ENCODE peak calls at places on chromosomes 11 and 22, in four cellular contexts. J is GM12878, Z is K562, F is HepG2. L is an unnamed sample.

GRCh38 chr11:99020324-99021225 is at the start of gene CNTN5:
- DNase-seq in J (no peak), F (peak; percentile 22), Z (peak; percentile 6), L (peak; percentile 72)

GRCh38 chr11:95092549-95093324 is 3.1 kb downstream of the ENDOD1 start:
- DNase-seq in F (peak; percentile 85), J (no peak), Z (peak; percentile 38), L (no peak)

GRCh38 chr11:65586676-65587075 is 8.9 kb downstream of the KCNK7 start:
- DNase-seq in Z (no peak), J (no peak), F (no peak), L (no peak)

GRCh38 chr11:111515591-111515990 is 1.0 kb downstream of the HOATZ start:
- DNase-seq in Z (no peak), J (no peak), F (no peak), L (no peak)

GRCh38 chr22:46813816-46814597 is 51.6 kb downstream of the TBC1D22A start:
- DNase-seq in F (no peak), Z (no peak), J (no peak), L (no peak)

GRCh38 chr11:132343445-132343844 is 973.0 kb downstream of the NTM start:
- DNase-seq in Z (no peak), J (no peak), F (no peak), L (no peak)

GRCh38 chr11:109696191-109696897 is 274.4 kb downstream of the C11orf87 start:
- DNase-seq in Z (no peak), J (no peak), F (no peak), L (no peak)

GRCh38 chr22:42683599-42684283 is 34.5 kb upstream of the CYB5R3 start:
- DNase-seq in Z (no peak), F (no peak), J (no peak), L (no peak)

GRCh38 chr22:25546751-25547150 is 17.7 kb upstream of the GRK3 start:
- DNase-seq in Z (no peak), J (no peak), F (no peak), L (no peak)

GRCh38 chr22:22877523-22878210 is 9.9 kb upstream of the IGLL5 start:
- DNase-seq in Z (peak; percentile 58), F (peak; percentile 46), J (no peak), L (no peak)

GRCh38 chr11:16925495-16926065 is 88.6 kb downstream of the PLEKHA7 start:
- DNase-seq in Z (no peak), J (no peak), F (peak; percentile 64), L (peak; percentile 77)

GRCh38 chr11:56917708-56918450 is 70.8 kb upstream of the OR5AK2 start:
- DNase-seq in J (no peak), F (no peak), Z (no peak), L (no peak)

GRCh38 chr22:46117206-46118199 is 32.8 kb upstream of the PPARA start:
- DNase-seq in J (no peak), Z (no peak), F (no peak), L (no peak)

GRCh38 chr11:1508986-1509385 is 22.4 kb upstream of the MOB2 start:
- DNase-seq in F (no peak), Z (no peak), J (no peak), L (no peak)

GRCh38 chr22:30312053-30312452 is 14.7 kb downstream of the TBC1D10A start:
- DNase-seq in Z (no peak), F (no peak), J (no peak), L (no peak)

GRCh38 chr11:66905631-66906030 is 48.8 kb downstream of the LRFN4 start:
- DNase-seq in Z (no peak), F (no peak), J (no peak), L (no peak)

GRCh38 chr11:27934830-27935145 is 173.2 kb downstream of the KIF18A start:
- DNase-seq in F (no peak), Z (no peak), J (no peak), L (no peak)

GRCh38 chr11:33461726-33462125 is 204.5 kb downstream of the HIPK3 start:
- DNase-seq in J (no peak), Z (no peak), F (no peak), L (no peak)

GRCh38 chr11:37402663-37403062 is 804.6 kb upstream of the RAG2 start:
- DNase-seq in J (no peak), F (no peak), Z (no peak), L (no peak)

GRCh38 chr22:20613301-20613700 is 105.9 kb downstream of the MED15 start:
- DNase-seq in Z (no peak), F (no peak), J (no peak), L (no peak)

GRCh38 chr22:47030881-47031627 is 268.6 kb downstream of the TBC1D22A start:
- DNase-seq in J (no peak), Z (peak; percentile 28), F (no peak), L (no peak)

DNA sequence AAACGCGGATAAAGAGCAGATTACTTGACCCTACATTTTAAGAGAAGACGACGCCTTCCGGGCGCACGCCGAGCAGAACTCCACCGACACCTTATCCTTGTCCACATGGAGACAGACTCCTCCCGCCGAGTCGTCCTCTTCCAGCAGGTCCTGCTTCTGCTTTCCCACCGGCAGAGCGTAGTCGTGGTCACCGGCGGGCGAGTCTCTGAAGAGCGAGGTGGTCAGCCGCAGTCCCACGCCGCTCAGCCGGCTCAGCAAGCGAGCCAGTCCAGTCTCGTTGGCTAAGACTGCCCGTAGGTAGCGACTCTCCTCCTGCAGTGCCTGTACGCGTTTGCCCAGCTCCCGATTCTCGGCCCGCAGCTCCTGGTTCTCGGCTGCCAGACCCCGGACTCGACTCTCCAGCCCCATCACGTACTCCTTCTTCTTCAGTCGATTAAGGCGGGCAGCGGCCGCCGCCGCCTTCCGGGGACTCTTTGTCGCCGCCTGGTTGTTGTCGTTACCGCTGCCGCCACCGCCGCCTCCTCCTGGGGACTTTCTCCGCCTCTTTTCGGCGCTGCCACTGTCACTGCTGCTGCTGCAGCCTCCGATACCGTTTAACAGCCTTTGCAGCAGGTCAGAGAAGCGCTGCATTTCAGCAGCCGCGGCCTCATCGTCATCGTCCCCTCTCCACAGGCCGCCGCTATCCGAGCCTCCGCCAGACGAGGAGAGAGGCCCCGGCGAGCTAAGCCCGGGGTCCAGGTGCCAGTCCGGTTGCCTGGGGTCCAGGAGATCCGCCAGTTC is 958 bp downstream of the CREBZF start:
- DNase-seq in Z (peak; percentile 67), F (peak; percentile 50), J (no peak), L (no peak)
- TF ChIP-seq ATF2 in Z (no peak), F (no peak), J (no peak), L (no peak)

GRCh38 chr22:19419086-19419463 is 12.5 kb downstream of the HIRA start:
- DNase-seq in J (no peak), F (no peak), Z (peak; percentile 96), L (no peak)
- TF ChIP-seq CBX5 in J (no peak), F (no peak), Z (no peak), L (no peak)

DNA sequence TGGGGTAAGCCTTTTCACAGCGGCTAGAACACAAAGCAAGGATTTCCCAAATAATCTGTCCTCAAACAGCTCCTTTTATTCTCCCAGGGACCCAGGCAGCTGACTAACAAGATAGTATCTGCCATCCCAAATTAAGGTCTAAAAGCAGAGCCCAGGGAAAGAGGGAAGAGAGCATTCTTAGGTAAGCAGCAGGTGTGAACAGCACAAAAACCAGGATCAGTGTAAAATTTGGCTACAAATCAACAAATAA is 79.9 kb downstream of the RBMXL2 start:
- DNase-seq in F (no peak), J (no peak), Z (no peak), L (no peak)
- TF ChIP-seq ATF2 in F (no peak), J (no peak), Z (no peak), L (no peak)

DNA sequence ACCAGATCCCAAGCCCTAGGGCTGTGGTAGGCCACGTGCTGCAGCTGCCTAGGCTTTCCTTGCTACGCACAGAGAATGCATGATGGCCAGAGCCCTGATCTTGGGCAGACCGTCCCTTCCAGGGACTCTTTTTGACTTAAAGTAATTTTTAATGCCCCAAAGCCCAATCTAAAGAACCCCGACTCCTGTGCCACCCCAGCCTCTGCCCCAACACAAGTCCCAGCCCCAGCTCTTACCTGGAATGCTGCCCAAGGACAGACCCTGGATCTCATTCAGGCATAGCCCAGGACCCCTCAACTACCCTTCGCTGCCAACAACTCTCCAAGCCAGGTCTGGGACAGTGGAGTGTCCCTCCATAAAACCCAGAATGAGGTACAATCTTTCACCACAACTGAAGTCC is 211.7 kb upstream of the B3GAT1 start:
- DNase-seq in Z (no peak), F (no peak), J (no peak), L (no peak)
- TF ChIP-seq CBX5 in Z (no peak), F (no peak), J (no peak), L (no peak)

GRCh38 chr11:76617553-76618265 is 52.8 kb downstream of the LRRC32 start:
- DNase-seq in Z (no peak), F (no peak), J (no peak), L (no peak)
- TF ChIP-seq ATF2 in Z (no peak), F (no peak), J (no peak), L (no peak)

DNA sequence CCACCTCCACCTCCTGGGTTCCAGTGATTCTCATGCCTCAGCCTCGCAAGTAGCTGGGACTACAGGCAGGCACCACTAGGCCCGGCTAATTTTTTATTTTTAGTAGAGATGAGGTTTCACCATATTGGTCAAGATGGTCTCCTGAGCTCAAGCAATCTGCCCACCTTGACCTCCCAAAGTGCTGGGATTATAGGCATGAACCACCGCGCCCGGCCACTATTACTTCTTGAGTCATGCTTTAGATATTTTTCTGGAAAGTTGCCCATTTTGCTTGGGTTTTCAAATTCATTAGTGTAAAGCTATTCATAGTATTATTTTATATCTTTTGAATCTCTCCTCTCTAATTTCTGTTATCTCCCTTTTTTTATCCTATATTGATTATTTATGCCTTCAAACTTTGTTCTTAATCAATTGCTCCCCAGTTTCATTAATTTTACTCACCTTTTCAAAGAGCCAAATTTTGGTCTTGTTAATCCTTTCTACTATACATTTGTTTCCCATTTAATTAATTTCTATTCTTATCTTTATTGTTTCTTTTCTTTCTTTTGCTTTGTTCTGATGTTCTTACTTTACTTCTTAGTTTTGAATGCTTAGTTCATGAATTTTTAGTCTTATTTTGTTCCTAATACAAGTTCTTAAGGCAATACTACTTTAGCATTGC is 10.3 kb upstream of the RAC2 start:
- DNase-seq in F (no peak), J (no peak), Z (no peak), L (no peak)
- TF ChIP-seq CBX5 in F (no peak), J (no peak), Z (no peak), L (no peak)

GRCh38 chr22:44024288-44024908 is at the start of gene PARVB:
- DNase-seq in F (no peak), Z (no peak), J (no peak), L (peak; percentile 53)
- TF ChIP-seq ATF2 in F (no peak), Z (no peak), J (no peak), L (no peak)

DNA sequence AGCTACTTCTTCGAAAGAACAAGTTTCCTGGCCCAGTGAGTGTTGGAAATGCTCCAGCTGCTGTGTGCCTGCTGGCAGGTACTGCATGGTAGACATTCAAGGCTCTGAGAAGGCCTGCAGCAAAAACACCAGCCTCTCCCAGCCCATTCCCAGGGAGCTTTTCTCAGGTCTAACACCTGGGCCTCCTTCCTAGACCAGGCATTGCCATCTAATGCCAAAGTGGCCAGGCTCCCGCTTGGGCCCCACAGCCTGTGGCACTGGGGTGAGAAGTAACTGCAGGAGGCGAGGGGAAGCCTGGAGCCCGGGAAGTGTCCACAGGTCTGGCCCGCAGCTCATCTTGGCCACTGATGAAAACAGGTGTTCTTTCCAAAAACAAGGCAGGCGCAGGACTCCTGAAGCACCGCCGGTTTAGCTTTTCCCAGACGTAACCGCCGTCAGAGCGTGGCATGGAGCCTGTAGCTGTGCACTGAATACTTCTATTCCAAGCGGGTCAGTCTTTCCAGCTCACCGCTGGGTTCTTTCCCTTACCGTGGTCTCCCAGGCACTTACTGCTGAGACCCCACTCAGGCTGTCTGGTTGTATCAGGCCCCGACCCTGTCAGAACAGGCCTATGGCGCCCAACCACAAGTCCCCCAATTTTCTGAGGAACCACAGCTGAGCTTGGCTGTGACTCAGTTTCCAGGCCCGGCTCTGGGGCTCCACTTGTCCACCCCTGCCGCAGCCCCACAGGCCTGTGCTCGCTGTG is 1.2 kb upstream of the TCIRG1 start:
- DNase-seq in F (no peak), Z (no peak), J (no peak), L (no peak)
- TF ChIP-seq CBX5 in F (no peak), Z (no peak), J (no peak), L (no peak)

L was measured in H1.